ENCODE peak calls at places on chromosome 21, in six cellular contexts. One of them, this sample, is unnamed.

GRCh38 chr21:22120616-22121266 is 1122.5 kb downstream of the NCAM2 start:
- DNase-seq in stomach: no peak
- DNase-seq in spleen: no peak
- DNase-seq in GM12891: no peak
- DNase-seq in HL-60: no peak
- DNase-seq in upper lobe of left lung: no peak
- DNase-seq in this sample: no peak

GRCh38 chr21:22813201-22813600 is 1815.0 kb downstream of the NCAM2 start:
- DNase-seq in stomach: no peak
- DNase-seq in spleen: no peak
- DNase-seq in GM12891: no peak
- DNase-seq in HL-60: no peak
- DNase-seq in upper lobe of left lung: no peak
- DNase-seq in this sample: no peak

GRCh38 chr21:45423201-45423955 is 18.4 kb downstream of the COL18A1 start:
- DNase-seq in stomach: no peak
- DNase-seq in spleen: peak; percentile 36
- DNase-seq in GM12891: no peak
- DNase-seq in HL-60: no peak
- DNase-seq in upper lobe of left lung: no peak
- DNase-seq in this sample: no peak

GRCh38 chr21:38751379-38752050 is 54.2 kb upstream of the ETS2 start:
- DNase-seq in stomach: no peak
- DNase-seq in spleen: peak; percentile 83
- DNase-seq in GM12891: no peak
- DNase-seq in HL-60: peak; percentile 82
- DNase-seq in upper lobe of left lung: peak; percentile 85
- DNase-seq in this sample: no peak

GRCh38 chr21:42818328-42818749 is 61.0 kb downstream of the WDR4 start:
- DNase-seq in stomach: peak; percentile 78
- DNase-seq in spleen: peak; percentile 88
- DNase-seq in GM12891: no peak
- DNase-seq in HL-60: no peak
- DNase-seq in upper lobe of left lung: peak; percentile 65
- DNase-seq in this sample: peak; percentile 66

GRCh38 chr21:45317401-45318145 is 29.9 kb upstream of the POFUT2 start:
- DNase-seq in stomach: no peak
- DNase-seq in spleen: peak; percentile 43
- DNase-seq in GM12891: no peak
- DNase-seq in HL-60: no peak
- DNase-seq in upper lobe of left lung: no peak
- DNase-seq in this sample: no peak

GRCh38 chr21:35974801-35975200 is 85.5 kb downstream of the SETD4 start:
- DNase-seq in stomach: no peak
- DNase-seq in spleen: no peak
- DNase-seq in GM12891: no peak
- DNase-seq in HL-60: no peak
- DNase-seq in upper lobe of left lung: no peak
- DNase-seq in this sample: no peak

GRCh38 chr21:45392206-45392971 is 12.6 kb upstream of the COL18A1 start:
- DNase-seq in stomach: no peak
- DNase-seq in spleen: peak; percentile 64
- DNase-seq in GM12891: no peak
- DNase-seq in HL-60: no peak
- DNase-seq in upper lobe of left lung: no peak
- DNase-seq in this sample: no peak

GRCh38 chr21:46065215-46065992 is 32.5 kb upstream of the COL6A2 start:
- DNase-seq in stomach: no peak
- DNase-seq in spleen: no peak
- DNase-seq in GM12891: no peak
- DNase-seq in HL-60: no peak
- DNase-seq in upper lobe of left lung: no peak
- DNase-seq in this sample: peak; percentile 60

GRCh38 chr21:32940079-32941014 is 85.4 kb upstream of the OLIG2 start:
- DNase-seq in stomach: peak; percentile 44
- DNase-seq in spleen: no peak
- DNase-seq in GM12891: no peak
- DNase-seq in HL-60: no peak
- DNase-seq in upper lobe of left lung: peak; percentile 60
- DNase-seq in this sample: no peak

GRCh38 chr21:44681861-44682579 is at the start of gene KRTAP12-1:
- DNase-seq in stomach: no peak
- DNase-seq in spleen: no peak
- DNase-seq in GM12891: no peak
- DNase-seq in HL-60: no peak
- DNase-seq in upper lobe of left lung: no peak
- DNase-seq in this sample: no peak

GRCh38 chr21:42781150-42781980 is 98.0 kb downstream of the WDR4 start:
- DNase-seq in stomach: peak; percentile 34
- DNase-seq in spleen: peak; percentile 80
- DNase-seq in GM12891: no peak
- DNase-seq in HL-60: no peak
- DNase-seq in upper lobe of left lung: no peak
- DNase-seq in this sample: peak; percentile 50

GRCh38 chr21:16304700-16305099 is 574.9 kb downstream of the USP25 start:
- DNase-seq in stomach: no peak
- DNase-seq in spleen: no peak
- DNase-seq in GM12891: no peak
- DNase-seq in HL-60: no peak
- DNase-seq in upper lobe of left lung: no peak
- DNase-seq in this sample: no peak

GRCh38 chr21:40208206-40208950 is 341.1 kb downstream of the PCP4 start:
- DNase-seq in stomach: no peak
- DNase-seq in spleen: no peak
- DNase-seq in GM12891: no peak
- DNase-seq in HL-60: no peak
- DNase-seq in upper lobe of left lung: no peak
- DNase-seq in this sample: no peak

GRCh38 chr21:38819719-38820147 is 14.0 kb downstream of the ETS2 start:
- DNase-seq in stomach: peak; percentile 58
- DNase-seq in spleen: no peak
- DNase-seq in GM12891: no peak
- DNase-seq in HL-60: no peak
- DNase-seq in upper lobe of left lung: peak; percentile 82
- DNase-seq in this sample: peak; percentile 64

GRCh38 chr21:45514311-45515021 is 27.8 kb downstream of the SLC19A1 start:
- DNase-seq in stomach: no peak
- DNase-seq in spleen: peak; percentile 70
- DNase-seq in GM12891: no peak
- DNase-seq in HL-60: no peak
- DNase-seq in upper lobe of left lung: no peak
- DNase-seq in this sample: no peak

GRCh38 chr21:45390831-45391742 is 13.9 kb upstream of the COL18A1 start:
- DNase-seq in stomach: no peak
- DNase-seq in spleen: peak; percentile 51
- DNase-seq in GM12891: no peak
- DNase-seq in HL-60: no peak
- DNase-seq in upper lobe of left lung: no peak
- DNase-seq in this sample: no peak

GRCh38 chr21:8997011-8997440 is 1524.4 kb upstream of the TPTE start:
- DNase-seq in stomach: no peak
- DNase-seq in spleen: no peak
- DNase-seq in GM12891: no peak
- DNase-seq in HL-60: no peak
- DNase-seq in upper lobe of left lung: no peak
- DNase-seq in this sample: no peak

GRCh38 chr21:16522512-16522911 is 792.7 kb downstream of the USP25 start:
- DNase-seq in stomach: no peak
- DNase-seq in spleen: no peak
- DNase-seq in GM12891: no peak
- DNase-seq in HL-60: no peak
- DNase-seq in upper lobe of left lung: no peak
- DNase-seq in this sample: no peak

GRCh38 chr21:21247441-21247840 is 249.2 kb downstream of the NCAM2 start:
- DNase-seq in stomach: no peak
- DNase-seq in spleen: no peak
- DNase-seq in GM12891: no peak
- DNase-seq in HL-60: no peak
- DNase-seq in upper lobe of left lung: no peak
- DNase-seq in this sample: no peak

DNA sequence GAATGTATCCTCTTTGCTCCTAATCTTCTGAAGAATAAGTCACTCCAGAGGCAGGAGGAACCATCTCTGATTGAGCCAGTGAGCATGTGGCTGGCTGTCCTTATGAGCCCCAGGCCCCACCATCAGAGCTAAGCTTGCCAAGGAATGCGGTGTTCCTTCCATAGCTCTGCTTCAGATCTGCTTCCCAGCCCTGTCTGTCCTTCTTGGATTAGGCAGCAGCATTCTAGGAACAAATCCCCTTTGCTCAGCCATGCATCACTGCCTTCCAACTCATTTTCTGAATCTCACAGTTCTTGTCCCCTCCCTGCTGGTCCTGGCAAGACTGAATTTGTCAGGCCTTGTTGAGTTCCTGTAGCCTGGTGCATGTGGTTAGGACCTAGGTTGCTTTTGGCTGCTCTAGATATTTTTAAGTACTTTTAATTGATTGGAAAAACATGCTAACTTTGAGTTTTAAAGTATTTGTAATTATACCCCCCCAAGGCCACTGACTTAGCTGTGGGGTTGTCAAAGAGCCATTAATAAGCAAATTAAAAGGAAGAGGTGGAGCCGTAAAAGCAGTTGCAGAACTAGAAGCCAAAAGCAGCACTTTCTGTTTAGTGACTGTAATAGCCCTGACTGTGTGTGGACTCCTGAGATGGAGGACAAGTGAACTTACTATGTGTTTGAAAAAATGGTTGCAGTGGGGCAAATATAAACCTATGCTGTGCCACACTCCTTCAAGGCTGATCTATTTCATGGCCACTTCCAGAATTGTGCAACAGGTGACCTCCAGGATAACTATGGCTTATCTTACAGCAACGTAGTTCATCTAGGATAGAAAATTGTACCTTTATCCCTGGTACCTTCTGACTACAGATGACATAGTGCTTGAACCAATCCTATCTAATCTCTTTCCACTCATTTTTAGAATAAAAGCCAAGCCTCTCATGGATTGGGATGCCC is 61.3 kb upstream of the BACH1 start:
- DNase-seq in stomach: no peak
- DNase-seq in spleen: no peak
- DNase-seq in GM12891: no peak
- DNase-seq in HL-60: no peak
- DNase-seq in upper lobe of left lung: no peak
- DNase-seq in this sample: no peak
- TF ChIP-seq POLR2AphosphoS5 in stomach: no peak
- TF ChIP-seq POLR2AphosphoS5 in spleen: no peak
- TF ChIP-seq POLR2AphosphoS5 in GM12891: no peak
- TF ChIP-seq POLR2AphosphoS5 in HL-60: no peak
- TF ChIP-seq POLR2AphosphoS5 in upper lobe of left lung: no peak
- TF ChIP-seq POLR2AphosphoS5 in this sample: no peak

DNA sequence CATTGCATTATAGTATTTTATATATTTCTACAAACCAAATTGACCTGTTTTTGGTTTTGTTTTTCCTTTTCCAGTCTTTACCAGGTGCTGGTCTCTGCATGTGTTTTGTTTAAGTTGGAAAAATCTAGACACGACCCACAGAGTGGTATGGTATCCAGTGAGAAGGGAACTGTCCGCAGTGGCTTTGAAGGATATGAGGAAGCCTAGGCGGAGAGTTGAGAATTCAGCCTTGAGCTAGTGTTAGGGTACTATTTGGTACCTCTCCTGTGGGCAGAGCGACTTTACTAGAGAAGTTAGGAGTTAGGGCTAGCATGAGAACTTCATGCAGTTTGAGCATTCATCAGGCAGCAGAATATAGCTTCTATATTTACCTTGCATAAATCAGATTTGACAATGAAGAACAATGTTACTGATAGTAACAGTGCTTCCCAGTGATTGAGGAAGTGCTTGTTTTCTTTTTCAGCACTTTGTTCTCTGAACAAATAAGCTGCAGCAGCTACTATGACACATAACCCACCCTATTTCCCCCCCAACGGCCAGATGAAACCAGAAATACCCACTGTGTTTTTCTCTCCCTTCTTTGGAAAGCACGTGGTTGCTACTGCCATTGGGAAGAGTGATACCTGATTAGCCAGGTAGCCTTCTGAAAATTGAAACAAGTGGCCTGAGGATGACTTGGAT is 19.0 kb downstream of the MRPS6 start:
- DNase-seq in stomach: no peak
- DNase-seq in spleen: no peak
- DNase-seq in GM12891: no peak
- DNase-seq in HL-60: no peak
- DNase-seq in upper lobe of left lung: no peak
- DNase-seq in this sample: no peak
- TF ChIP-seq POLR2AphosphoS5 in stomach: no peak
- TF ChIP-seq POLR2AphosphoS5 in spleen: no peak
- TF ChIP-seq POLR2AphosphoS5 in GM12891: no peak
- TF ChIP-seq POLR2AphosphoS5 in HL-60: no peak
- TF ChIP-seq POLR2AphosphoS5 in upper lobe of left lung: no peak
- TF ChIP-seq POLR2AphosphoS5 in this sample: no peak

GRCh38 chr21:25426580-25426979 is 180.7 kb downstream of the MRPL39 start:
- DNase-seq in stomach: no peak
- DNase-seq in spleen: no peak
- DNase-seq in GM12891: no peak
- DNase-seq in HL-60: no peak
- DNase-seq in upper lobe of left lung: no peak
- DNase-seq in this sample: no peak

GRCh38 chr21:25424674-25425073 is 182.6 kb downstream of the MRPL39 start:
- DNase-seq in stomach: no peak
- DNase-seq in spleen: no peak
- DNase-seq in GM12891: no peak
- DNase-seq in HL-60: no peak
- DNase-seq in upper lobe of left lung: no peak
- DNase-seq in this sample: no peak

GRCh38 chr21:25425156-25425555 is 182.1 kb downstream of the MRPL39 start:
- DNase-seq in stomach: no peak
- DNase-seq in spleen: no peak
- DNase-seq in GM12891: no peak
- DNase-seq in HL-60: no peak
- DNase-seq in upper lobe of left lung: no peak
- DNase-seq in this sample: no peak

GRCh38 chr21:25428537-25428936 is 178.7 kb downstream of the MRPL39 start:
- DNase-seq in stomach: no peak
- DNase-seq in spleen: no peak
- DNase-seq in GM12891: no peak
- DNase-seq in HL-60: no peak
- DNase-seq in upper lobe of left lung: no peak
- DNase-seq in this sample: no peak

GRCh38 chr21:25427828-25428227 is 179.5 kb downstream of the MRPL39 start:
- DNase-seq in stomach: no peak
- DNase-seq in spleen: no peak
- DNase-seq in GM12891: no peak
- DNase-seq in HL-60: no peak
- DNase-seq in upper lobe of left lung: no peak
- DNase-seq in this sample: no peak
- TF ChIP-seq POLR2AphosphoS5 in stomach: no peak
- TF ChIP-seq POLR2AphosphoS5 in spleen: no peak
- TF ChIP-seq POLR2AphosphoS5 in GM12891: no peak
- TF ChIP-seq POLR2AphosphoS5 in HL-60: no peak
- TF ChIP-seq POLR2AphosphoS5 in upper lobe of left lung: no peak
- TF ChIP-seq POLR2AphosphoS5 in this sample: no peak

DNA sequence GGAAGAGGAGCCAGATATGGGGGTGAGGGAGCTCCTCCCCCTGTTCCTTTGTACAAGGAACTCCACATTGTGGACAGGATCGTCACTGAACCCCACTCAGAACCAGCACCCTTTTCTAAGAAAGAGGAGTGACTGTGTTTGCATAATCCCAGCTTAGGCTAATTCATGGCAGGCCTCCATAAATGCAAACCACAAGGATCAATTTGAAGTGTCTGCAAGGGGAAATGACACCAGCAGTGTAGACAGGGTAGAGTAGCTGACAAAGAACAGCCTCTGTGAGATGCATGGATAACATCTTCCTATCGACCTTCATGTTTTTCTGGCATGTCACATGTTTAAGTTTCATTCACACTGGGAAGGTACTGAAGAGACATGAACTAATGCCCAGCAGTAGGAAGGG is 11.7 kb downstream of the MX1 start:
- DNase-seq in stomach: no peak
- DNase-seq in spleen: no peak
- DNase-seq in GM12891: no peak
- DNase-seq in HL-60: no peak
- DNase-seq in upper lobe of left lung: no peak
- DNase-seq in this sample: no peak
- TF ChIP-seq POLR2AphosphoS5 in stomach: no peak
- TF ChIP-seq POLR2AphosphoS5 in spleen: no peak
- TF ChIP-seq POLR2AphosphoS5 in GM12891: no peak
- TF ChIP-seq POLR2AphosphoS5 in HL-60: no peak
- TF ChIP-seq POLR2AphosphoS5 in upper lobe of left lung: no peak
- TF ChIP-seq POLR2AphosphoS5 in this sample: no peak

This sample was measured in breast epithelium.